ENCODE peak calls at places on chromosomes 3 and 15, in four cellular contexts. I, T, Y and P are unnamed samples.

GRCh38 chr3:150147776-150148175 is 177.1 kb upstream of the PFN2 start:
- DNase-seq in I (no peak), T (no peak), Y (no peak), P (no peak)

GRCh38 chr3:120475722-120476385 is 25.1 kb upstream of the FSTL1 start:
- DNase-seq in I (no peak), T (no peak), Y (peak; percentile 23), P (no peak)

GRCh38 chr3:20511863-20512262 is 325.9 kb upstream of the SGO1 start:
- DNase-seq in I (peak; percentile 10), T (peak; percentile 12), Y (peak; percentile 59), P (peak; percentile 19)

GRCh38 chr3:42351221-42351620 is 59.2 kb downstream of the LYZL4 start:
- DNase-seq in I (no peak), T (no peak), Y (no peak), P (no peak)

GRCh38 chr3:181264491-181264890 is 275.0 kb upstream of the DNAJC19 start:
- DNase-seq in I (no peak), T (no peak), Y (no peak), P (no peak)

GRCh38 chr3:190860531-190860930 is 2.0 kb downstream of the GMNC start:
- DNase-seq in I (no peak), T (no peak), Y (no peak), P (no peak)

GRCh38 chr15:97993310-97993738 is 32.8 kb downstream of the ARRDC4 start:
- DNase-seq in I (no peak), T (no peak), Y (no peak), P (no peak)

GRCh38 chr3:67656614-67657013 is 2.2 kb upstream of the SUCLG2 start:
- DNase-seq in I (no peak), T (no peak), Y (no peak), P (no peak)

GRCh38 chr3:39457361-39457760 is 10.1 kb upstream of the MOBP start:
- DNase-seq in I (no peak), T (no peak), Y (no peak), P (no peak)

GRCh38 chr15:90701048-90701447 is 16.1 kb upstream of the BLM start:
- DNase-seq in I (no peak), T (no peak), Y (no peak), P (no peak)

GRCh38 chr3:184291738-184292445 is 7.1 kb upstream of the PSMD2 start:
- DNase-seq in I (no peak), T (no peak), Y (no peak), P (no peak)

GRCh38 chr3:193620650-193621049 is 27.6 kb downstream of the OPA1 start:
- DNase-seq in I (no peak), T (no peak), Y (no peak), P (no peak)

GRCh38 chr15:71780349-71780976 is 29.9 kb upstream of the NR2E3 start:
- DNase-seq in I (peak; percentile 28), T (peak; percentile 59), Y (peak; percentile 69), P (no peak)

GRCh38 chr3:28859897-28860296 is 421.0 kb upstream of the RBMS3 start:
- DNase-seq in I (no peak), T (no peak), Y (no peak), P (no peak)

GRCh38 chr3:189710620-189711388 is 79.6 kb downstream of the TP63 start:
- DNase-seq in I (peak; percentile 61), T (peak; percentile 72), Y (peak; percentile 99), P (peak; percentile 98)

GRCh38 chr3:121482651-121483050 is 63.1 kb downstream of the POLQ start:
- DNase-seq in I (peak; percentile 17), T (no peak), Y (peak; percentile 66), P (no peak)

GRCh38 chr3:140093742-140094141 is 158.8 kb downstream of the CLSTN2 start:
- DNase-seq in I (no peak), T (peak; percentile 37), Y (peak; percentile 96), P (peak; percentile 73)

GRCh38 chr3:133548090-133548489 is 25.4 kb upstream of the CDV3 start:
- DNase-seq in I (no peak), T (no peak), Y (no peak), P (no peak)

GRCh38 chr15:52080993-52081392 is 31.6 kb downstream of the BCL2L10 start:
- DNase-seq in I (no peak), T (no peak), Y (no peak), P (no peak)

GRCh38 chr15:67010898-67011619 is 54.3 kb upstream of the SMAD3 start:
- DNase-seq in I (no peak), T (no peak), Y (no peak), P (no peak)

GRCh38 chr15:59160880-59161593 is 45.6 kb upstream of the LDHAL6B start:
- DNase-seq in I (no peak), T (peak; percentile 36), Y (no peak), P (no peak)

GRCh38 chr15:81073796-81074195 is 60.3 kb upstream of the CFAP161 start:
- DNase-seq in I (no peak), T (no peak), Y (no peak), P (no peak)

GRCh38 chr3:52986938-52987337 is 58.9 kb downstream of the SFMBT1 start:
- DNase-seq in I (no peak), T (no peak), Y (no peak), P (no peak)

GRCh38 chr3:75260-75659 is 121.3 kb upstream of the CHL1 start:
- DNase-seq in I (no peak), T (no peak), Y (no peak), P (no peak)

GRCh38 chr15:55915221-55915620 is 78.2 kb downstream of the NEDD4 start:
- DNase-seq in I (no peak), T (no peak), Y (no peak), P (no peak)

GRCh38 chr3:62109534-62109933 is 263.8 kb downstream of the FEZF2 start:
- DNase-seq in I (peak; percentile 59), T (no peak), Y (no peak), P (peak; percentile 49)

GRCh38 chr3:127457094-127457475 is 133.4 kb downstream of the TPRA1 start:
- DNase-seq in I (no peak), T (peak; percentile 72), Y (peak; percentile 66), P (peak; percentile 6)

GRCh38 chr15:26690778-26691177 is 82.1 kb downstream of the GABRB3 start:
- DNase-seq in I (no peak), T (no peak), Y (no peak), P (no peak)

GRCh38 chr15:39508536-39508935 is 72.3 kb upstream of the THBS1 start:
- DNase-seq in I (no peak), T (no peak), Y (no peak), P (no peak)

GRCh38 chr3:190044142-190044541 is 76.6 kb downstream of the P3H2 start:
- DNase-seq in I (no peak), T (no peak), Y (peak; percentile 45), P (peak; percentile 73)

GRCh38 chr3:43770426-43771103 is 79.8 kb downstream of the ABHD5 start:
- DNase-seq in I (peak; percentile 49), T (peak; percentile 48), Y (no peak), P (no peak)

GRCh38 chr15:71811036-71811736 is 832 bp downstream of the NR2E3 start:
- DNase-seq in I (no peak), T (no peak), Y (no peak), P (no peak)

GRCh38 chr3:48406443-48407431 is 23.1 kb downstream of the PLXNB1 start:
- DNase-seq in I (no peak), T (no peak), Y (no peak), P (no peak)

GRCh38 chr3:124248471-124249028 is 256.6 kb upstream of the ROPN1 start:
- DNase-seq in I (peak; percentile 69), T (no peak), Y (peak; percentile 47), P (peak; percentile 51)